ENCODE peak calls at places on chromosomes 4 and X, in seven cellular contexts. Y, K, T, R, H, A and U are unnamed samples.

GRCh38 chr4:184267673-184268573 is 50.2 kb upstream of the ENPP6 start:
- DNase-seq in R (no peak), A (no peak), K (peak), H (peak), T (no peak), Y (peak), U (peak)

GRCh38 chr4:117676153-117676552 is 358.1 kb upstream of the NDST3 start:
- DNase-seq in A (no peak), R (no peak), Y (no peak), T (no peak), H (no peak), K (no peak), U (no peak)

GRCh38 chrX:112643721-112644120 is 36.0 kb downstream of the LHFPL1 start:
- DNase-seq in Y (no peak), T (no peak), H (no peak), K (no peak), A (no peak), R (no peak), U (no peak)

GRCh38 chr4:125317526-125317880 is 2.7 kb downstream of the FAT4 start:
- DNase-seq in R (peak), K (no peak), Y (no peak), A (peak), H (no peak), T (peak), U (no peak)

GRCh38 chr4:87044511-87045369 is 109.9 kb downstream of the AFF1 start:
- DNase-seq in A (peak), Y (no peak), R (no peak), K (no peak), H (no peak), T (no peak), U (no peak)

GRCh38 chr4:183430317-183430986 is 14.0 kb upstream of the CDKN2AIP start:
- DNase-seq in T (no peak), K (no peak), Y (no peak), R (no peak), A (no peak), H (no peak), U (no peak)

GRCh38 chr4:184699941-184700340 is 34.0 kb downstream of the CENPU start:
- DNase-seq in A (no peak), K (no peak), R (no peak), H (no peak), T (no peak), Y (no peak), U (no peak)

GRCh38 chr4:17817027-17817426 is 6.2 kb downstream of the NCAPG start:
- DNase-seq in R (no peak), Y (peak), H (peak), A (peak), T (no peak), K (no peak), U (peak)

GRCh38 chr4:30717208-30718020 is 2.8 kb upstream of the PCDH7 start:
- DNase-seq in K (peak), H (peak), R (no peak), A (peak), Y (peak), T (no peak), U (no peak)

GRCh38 chrX:131308980-131309379 is 19.9 kb upstream of the IGSF1 start:
- DNase-seq in Y (no peak), H (no peak), A (peak), K (no peak), R (no peak), T (no peak), U (no peak)

GRCh38 chr4:769511-769910 is 56.4 kb downstream of the CPLX1 start:
- DNase-seq in H (no peak), R (no peak), A (no peak), K (peak), T (no peak), Y (no peak), U (no peak)

GRCh38 chrX:38754102-38754790 is 47.0 kb upstream of the MID1IP1 start:
- DNase-seq in K (no peak), H (peak), R (no peak), T (no peak), A (peak), Y (peak), U (no peak)

GRCh38 chr4:151822331-151822730 is 61.5 kb upstream of the GATB start:
- DNase-seq in R (no peak), H (no peak), Y (no peak), A (no peak), K (no peak), T (no peak), U (no peak)

GRCh38 chrX:134801267-134801666 is 143.0 kb upstream of the PLAC1 start:
- DNase-seq in K (no peak), T (no peak), R (no peak), H (no peak), Y (no peak), A (peak), U (no peak)

GRCh38 chr4:152094851-152095700 is 334.3 kb upstream of the GATB start:
- DNase-seq in K (no peak), A (no peak), H (no peak), Y (no peak), T (no peak), R (no peak), U (no peak)

GRCh38 chr4:53763813-53764597 is 172.7 kb upstream of the LNX1 start:
- DNase-seq in Y (no peak), T (no peak), A (no peak), K (no peak), H (no peak), R (no peak), U (no peak)

GRCh38 chrX:150547511-150548115 is 20.8 kb upstream of the MTM1 start:
- DNase-seq in H (peak), Y (no peak), T (peak), R (peak), A (no peak), K (peak), U (no peak)

GRCh38 chr4:172813359-172813923 is 355.2 kb upstream of the GALNT7 start:
- DNase-seq in R (no peak), H (peak), T (no peak), A (no peak), K (no peak), Y (no peak), U (no peak)

GRCh38 chrX:124226129-124226528 is 106.3 kb upstream of the TEX13D start:
- DNase-seq in Y (peak), A (no peak), K (no peak), R (no peak), T (no peak), H (no peak), U (no peak)

GRCh38 chr4:129545599-129546278 is 449.8 kb downstream of the C4orf33 start:
- DNase-seq in R (peak), Y (no peak), H (no peak), T (no peak), A (no peak), K (peak), U (peak)

GRCh38 chrX:103817502-103817901 is 14.6 kb downstream of the RAB9B start:
- DNase-seq in R (no peak), A (peak), K (no peak), Y (peak), T (no peak), H (peak), U (no peak)

GRCh38 chrX:40109288-40110008 is 11.7 kb upstream of the BCOR start:
- DNase-seq in T (no peak), R (no peak), K (peak), Y (peak), A (peak), H (peak), U (no peak)

GRCh38 chr4:48017108-48017527 is 546 bp downstream of the NIPAL1 start:
- DNase-seq in Y (no peak), T (no peak), K (peak), H (peak), A (peak), R (no peak), U (no peak)

GRCh38 chr4:7052923-7053715 is 9.9 kb downstream of the TADA2B start:
- DNase-seq in T (no peak), Y (peak), A (no peak), R (no peak), K (peak), H (no peak), U (no peak)

GRCh38 chr4:179634862-179635261 is 2192.6 kb upstream of the AGA start:
- DNase-seq in H (no peak), T (no peak), A (no peak), K (no peak), Y (no peak), R (no peak), U (no peak)

GRCh38 chrX:13235930-13236329 is 83.9 kb downstream of the ATXN3L start:
- DNase-seq in K (no peak), T (no peak), A (peak), Y (peak), R (no peak), H (no peak), U (no peak)

GRCh38 chrX:85243761-85244410 is at the start of the genes SATL1 and ZNF711:
- DNase-seq in R (no peak), T (peak), H (peak), Y (peak), A (peak), K (no peak), U (no peak)

GRCh38 chr4:168221298-168221697 is 97.3 kb downstream of the DDX60 start:
- DNase-seq in K (no peak), Y (no peak), A (no peak), H (no peak), R (no peak), T (no peak), U (no peak)

GRCh38 chr4:143225167-143225566 is 40.5 kb downstream of the USP38 start:
- DNase-seq in R (no peak), T (no peak), Y (no peak), K (no peak), H (no peak), A (peak), U (no peak)

GRCh38 chr4:9898596-9899345 is 117.3 kb downstream of the DRD5 start:
- DNase-seq in H (peak), Y (no peak), A (peak), R (no peak), T (peak), K (no peak), U (no peak)

GRCh38 chrX:115367455-115367854 is 77.9 kb downstream of the LUZP4 start:
- DNase-seq in A (no peak), Y (no peak), K (no peak), R (no peak), T (no peak), H (no peak), U (peak)

GRCh38 chr4:8378101-8378724 is 62.3 kb downstream of the ACOX3 start:
- DNase-seq in R (no peak), A (no peak), K (no peak), T (no peak), Y (no peak), H (no peak), U (no peak)

GRCh38 chr4:183182873-183183725 is 84.0 kb downstream of the WWC2 start:
- DNase-seq in A (peak), K (no peak), Y (no peak), T (no peak), H (no peak), R (no peak), U (peak)

GRCh38 chrX:12814434-12814833 is 23.2 kb downstream of the PRPS2 start:
- DNase-seq in Y (no peak), K (no peak), T (no peak), A (peak), R (no peak), H (peak), U (no peak)

GRCh38 chr4:88705805-88706518 is 8.3 kb upstream of the NAP1L5 start:
- DNase-seq in Y (no peak), T (no peak), A (no peak), H (no peak), R (no peak), K (no peak), U (peak)

GRCh38 chr4:52015366-52015765 is 4.8 kb downstream of the LRRC66 start:
- DNase-seq in Y (no peak), T (no peak), A (peak), K (no peak), R (no peak), H (no peak), U (no peak)

GRCh38 chr4:24896056-24896455 is 16.8 kb downstream of the CCDC149 start:
- DNase-seq in Y (no peak), R (no peak), H (no peak), T (no peak), K (no peak), A (peak), U (no peak)

GRCh38 chr4:128483816-128484215 is 196.2 kb upstream of the PGRMC2 start:
- DNase-seq in K (no peak), T (no peak), Y (no peak), H (no peak), R (no peak), A (no peak), U (no peak)

GRCh38 chr4:99052902-99053301 is 35.7 kb downstream of the ADH5 start:
- DNase-seq in T (no peak), Y (no peak), A (no peak), H (no peak), R (no peak), K (no peak), U (no peak)